ENCODE peak calls at places on chromosomes 2 and 18, in seven cellular contexts. N, Y, V, R, F, E and A are unnamed samples.

GRCh38 chr2:224968051-224968450 is 74.2 kb downstream of the DOCK10 start:
- DNase-seq in N (no peak), Y (no peak), V (no peak), R (no peak), F (no peak), E (no peak), A (no peak)

GRCh38 chr2:193895226-193895625 is 1700.5 kb upstream of the TMEFF2 start:
- DNase-seq in N (no peak), Y (no peak), V (no peak), R (no peak), F (no peak), E (no peak), A (no peak)

GRCh38 chr2:134104754-134105153 is 149.1 kb upstream of the MGAT5 start:
- DNase-seq in N (peak; percentile 49), Y (no peak), V (no peak), R (no peak), F (no peak), E (no peak), A (no peak)

GRCh38 chr2:45813003-45813601 is 161.6 kb downstream of the PRKCE start:
- DNase-seq in N (no peak), Y (no peak), V (no peak), R (no peak), F (no peak), E (no peak), A (peak; percentile 30)

GRCh38 chr18:76557026-76557575 is 62.1 kb upstream of the ZNF516 start:
- DNase-seq in N (no peak), Y (no peak), V (no peak), R (no peak), F (no peak), E (no peak), A (peak; percentile 21)

GRCh38 chr2:7994397-7994951 is 687.4 kb upstream of the ID2 start:
- DNase-seq in N (no peak), Y (no peak), V (no peak), R (peak; percentile 47), F (no peak), E (no peak), A (no peak)

GRCh38 chr2:19746611-19747309 is 155.0 kb downstream of the TTC32 start:
- DNase-seq in N (peak; percentile 16), Y (no peak), V (no peak), R (no peak), F (no peak), E (no peak), A (peak; percentile 40)

GRCh38 chr2:235500761-235501662 is 7.2 kb downstream of the AGAP1 start:
- DNase-seq in N (peak; percentile 14), Y (no peak), V (peak; percentile 5), R (no peak), F (peak; percentile 53), E (no peak), A (peak; percentile 48)

GRCh38 chr2:21042958-21043743 is 722 bp downstream of the APOB start:
- DNase-seq in N (peak; percentile 66), Y (peak; percentile 24), V (peak; percentile 29), R (peak; percentile 20), F (no peak), E (peak; percentile 61), A (peak; percentile 62)

GRCh38 chr2:239600194-239600593 is 199.4 kb upstream of the HDAC4 start:
- DNase-seq in N (peak; percentile 0), Y (no peak), V (no peak), R (no peak), F (no peak), E (no peak), A (no peak)